ENCODE peak calls at places on chromosomes 7 and 10, in six cellular contexts. H is uterus, O is GM12878, F is upper lobe of right lung, N is bronchial epithelial cell, I is fibroblast of pulmonary artery. V is an unnamed sample.

GRCh38 chr10:131760416-131761166 is 140.2 kb upstream of the PPP2R2D start:
- DNase-seq in H (no peak), O (no peak), F (no peak), N (no peak), I (no peak), V (no peak)

GRCh38 chr10:119796039-119796438 is 70.2 kb downstream of the INPP5F start:
- DNase-seq in H (no peak), O (no peak), F (no peak), N (no peak), I (no peak), V (no peak)

GRCh38 chr7:17608114-17608833 is 309.8 kb downstream of the AHR start:
- DNase-seq in H (no peak), O (no peak), F (no peak), N (peak; percentile 45), I (peak; percentile 65), V (peak; percentile 76)

GRCh38 chr7:11716185-11716584 is 115.8 kb downstream of the THSD7A start:
- DNase-seq in H (peak; percentile 14), O (no peak), F (no peak), N (peak; percentile 72), I (peak; percentile 97), V (no peak)

GRCh38 chr10:125812128-125812527 is 10.9 kb downstream of the UROS start:
- DNase-seq in H (no peak), O (no peak), F (no peak), N (no peak), I (peak; percentile 43), V (peak; percentile 73)

GRCh38 chr7:7102906-7103305 is 79.4 kb upstream of the C1GALT1 start:
- DNase-seq in H (no peak), O (no peak), F (no peak), N (no peak), I (no peak), V (no peak)

GRCh38 chr10:20276127-20276979 is 460.1 kb downstream of the PLXDC2 start:
- DNase-seq in H (no peak), O (no peak), F (no peak), N (peak; percentile 62), I (no peak), V (no peak)

GRCh38 chr7:130912086-130912909 is 178.3 kb upstream of the KLF14 start:
- DNase-seq in H (no peak), O (no peak), F (no peak), N (peak; percentile 80), I (peak; percentile 85), V (peak; percentile 83)

GRCh38 chr10:105718207-105718995 is 1077.3 kb downstream of the SORCS3 start:
- DNase-seq in H (no peak), O (no peak), F (no peak), N (no peak), I (no peak), V (no peak)

DNA sequence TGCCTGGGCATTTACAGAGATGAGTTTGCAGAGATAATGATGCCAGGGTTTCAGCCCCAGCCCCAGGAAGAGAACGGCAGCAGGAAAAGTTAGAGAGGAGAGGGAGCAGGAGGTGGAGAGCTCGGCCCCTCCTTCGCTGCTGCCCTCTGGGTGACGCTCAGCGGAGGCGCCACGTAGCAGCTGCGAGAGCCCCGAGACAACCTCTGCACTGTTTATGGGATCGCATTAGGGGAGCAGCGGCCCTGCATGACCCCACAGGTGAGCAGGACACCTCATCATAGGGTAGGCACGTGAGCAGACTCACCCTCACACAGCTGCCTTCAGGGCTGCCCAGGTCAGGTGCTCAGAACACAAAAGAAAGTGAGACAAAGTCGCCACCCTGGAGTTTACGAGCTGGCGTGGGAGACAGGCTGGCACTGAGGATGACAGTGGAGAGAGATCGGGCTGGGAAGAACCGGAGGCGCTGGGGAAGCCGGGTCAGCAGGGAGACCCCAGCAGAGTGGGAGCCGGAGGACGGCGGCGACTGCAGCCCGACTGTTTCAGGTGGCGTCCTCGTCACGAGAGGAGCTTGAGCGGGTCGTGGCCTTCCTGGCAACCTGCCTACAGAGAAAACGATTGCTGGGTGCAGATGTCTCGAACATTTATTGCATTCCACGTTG is 83.2 kb upstream of the INSIG1 start:
- DNase-seq in H (no peak), O (no peak), F (no peak), N (peak; percentile 15), I (no peak), V (no peak)
- H3K4me3 ChIP-seq in H (no peak overlapping the region), O (no peak overlapping the region), F (peak overlapping the region; percentile 33), N (peak overlapping the region; percentile 16), I (no peak overlapping the region), V (peak overlapping the region; percentile 81)

GRCh38 chr7:138352570-138353461 is 107.2 kb upstream of the TRIM24 start:
- DNase-seq in H (no peak), O (no peak), F (no peak), N (no peak), I (peak; percentile 94), V (no peak)
- H3K4me3 ChIP-seq in H (no peak overlapping the region), O (no peak overlapping the region), F (no peak overlapping the region), N (no peak overlapping the region), I (no peak overlapping the region), V (no peak overlapping the region)

DNA sequence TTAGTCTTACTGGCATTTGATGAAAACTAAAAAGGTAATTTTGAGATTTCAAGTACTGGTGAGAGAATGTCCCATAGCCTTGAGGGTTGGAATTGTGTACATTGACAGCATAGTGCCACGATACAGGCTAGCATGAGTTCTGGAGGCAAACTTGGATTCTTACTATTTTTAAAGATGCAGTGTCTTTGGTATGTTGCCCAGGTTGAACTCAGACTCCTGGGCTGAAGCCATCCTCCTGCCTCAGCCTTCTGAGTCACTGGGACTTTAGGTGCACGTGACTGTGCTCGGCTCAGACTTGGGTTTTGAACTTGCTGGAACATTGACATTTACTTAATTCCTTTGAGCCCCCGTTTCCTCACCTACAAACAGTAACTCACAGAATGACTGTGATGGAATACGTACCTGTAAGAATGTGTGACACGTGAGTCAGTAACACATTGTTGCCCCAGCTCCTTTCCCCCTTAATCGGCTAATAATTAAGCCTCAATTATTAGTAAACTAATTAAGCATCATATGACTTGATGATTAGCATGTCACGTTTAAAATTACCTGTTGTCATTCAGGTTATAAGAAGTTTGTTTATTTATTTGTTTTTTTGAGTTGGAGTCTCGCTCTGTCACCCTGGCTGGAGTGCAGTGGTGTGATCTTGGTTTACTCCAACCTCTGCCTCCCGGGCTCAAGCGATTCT is 10.6 kb downstream of the DNAJB6 start:
- DNase-seq in H (peak; percentile 78), O (no peak), F (no peak), N (peak; percentile 85), I (peak; percentile 83), V (peak; percentile 60)
- H3K4me3 ChIP-seq in H (peak overlapping the region; percentile 18), O (no peak overlapping the region), F (no peak overlapping the region), N (no peak overlapping the region), I (no peak overlapping the region), V (peak overlapping the region; percentile 72)

DNA sequence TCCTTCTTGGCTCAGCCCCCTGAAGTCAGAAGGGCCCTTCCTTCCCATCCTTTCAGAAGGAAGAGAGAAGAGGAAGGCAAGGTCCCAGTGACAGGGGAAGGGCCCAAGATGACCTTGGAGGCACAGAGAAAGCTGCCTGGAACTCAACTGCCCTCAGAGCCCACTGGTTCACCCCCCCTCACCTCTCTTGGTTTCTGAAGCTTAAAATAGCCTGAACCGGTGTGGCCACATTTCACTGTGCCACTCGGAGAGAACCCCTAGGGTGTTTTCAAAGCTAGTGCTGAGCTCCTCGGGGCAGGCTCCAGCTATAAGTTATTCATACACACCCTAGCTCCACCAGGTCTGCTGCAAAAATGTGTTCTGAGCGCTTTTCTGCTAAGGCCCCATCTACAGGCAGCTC is 60.9 kb upstream of the ADRB1 start:
- DNase-seq in H (no peak), O (no peak), F (peak; percentile 76), N (peak; percentile 8), I (no peak), V (no peak)
- H3K4me3 ChIP-seq in H (no peak overlapping the region), O (no peak overlapping the region), F (no peak overlapping the region), N (no peak overlapping the region), I (no peak overlapping the region), V (no peak overlapping the region)

GRCh38 chr7:95607477-95608010 is 11.2 kb upstream of the PDK4 start:
- DNase-seq in H (peak; percentile 41), O (no peak), F (no peak), N (no peak), I (no peak), V (no peak)

GRCh38 chr7:95609277-95609971 is 13.1 kb upstream of the PDK4 start:
- DNase-seq in H (peak; percentile 79), O (no peak), F (no peak), N (peak; percentile 26), I (peak; percentile 80), V (peak; percentile 68)

GRCh38 chr7:95611224-95611623 is 14.9 kb upstream of the PDK4 start:
- DNase-seq in H (no peak), O (no peak), F (no peak), N (no peak), I (no peak), V (peak; percentile 23)

GRCh38 chr7:95605275-95605674 is 9.0 kb upstream of the PDK4 start:
- DNase-seq in H (no peak), O (no peak), F (no peak), N (no peak), I (no peak), V (no peak)

GRCh38 chr7:95608344-95609173 is 12.2 kb upstream of the PDK4 start:
- DNase-seq in H (peak; percentile 97), O (peak; percentile 47), F (peak; percentile 93), N (peak; percentile 93), I (peak; percentile 99), V (peak; percentile 96)
- H3K4me3 ChIP-seq in H (peak overlapping the region; percentile 5), O (no peak overlapping the region), F (peak overlapping the region; percentile 18), N (no peak overlapping the region), I (peak overlapping the region; percentile 4), V (peak overlapping the region; percentile 70)

DNA sequence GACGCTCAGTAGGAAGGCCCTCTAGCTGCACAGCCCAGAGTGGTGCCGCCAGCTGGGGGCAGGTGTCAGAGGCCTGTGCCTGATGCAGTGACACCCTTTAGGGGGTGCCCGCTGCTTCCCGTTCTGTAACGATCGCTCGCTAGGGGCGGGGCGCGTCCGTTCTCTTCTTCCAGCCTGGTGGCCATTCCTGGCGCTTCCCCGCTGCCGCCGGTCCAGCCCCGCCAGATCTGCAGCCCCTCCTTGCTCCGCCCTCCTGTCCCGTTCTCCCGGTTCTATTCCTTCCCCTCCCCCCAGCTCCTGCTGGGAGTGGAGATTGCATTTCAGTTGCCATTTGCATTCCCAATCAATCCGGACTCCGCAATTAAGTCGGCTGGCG is 39.2 kb downstream of the AGAP3 start:
- DNase-seq in H (no peak), O (no peak), F (no peak), N (no peak), I (no peak), V (no peak)
- H3K4me3 ChIP-seq in H (peak overlapping the region; percentile 24), O (no peak overlapping the region), F (peak overlapping the region; percentile 19), N (no peak overlapping the region), I (no peak overlapping the region), V (peak overlapping the region; percentile 64)